ENCODE peak calls at places on chromosomes 12 and 14, in nine cellular contexts. One of them, this sample, is unnamed.

GRCh38 chr12:56979628-56980027 is 22.2 kb upstream of the RDH16 start:
- DNase-seq in Panc1: no peak
- DNase-seq in GM12878: no peak
- DNase-seq in K562: peak
- DNase-seq in HL-60: no peak
- DNase-seq in SK-N-SH: no peak
- DNase-seq in HCT116: no peak
- DNase-seq in HepG2: no peak
- DNase-seq in GM23338: no peak
- DNase-seq in this sample: no peak

GRCh38 chr12:105092336-105092735 is 8.1 kb upstream of the ALDH1L2 start:
- DNase-seq in Panc1: no peak
- DNase-seq in GM12878: no peak
- DNase-seq in K562: no peak
- DNase-seq in HL-60: no peak
- DNase-seq in SK-N-SH: no peak
- DNase-seq in HCT116: no peak
- DNase-seq in HepG2: no peak
- DNase-seq in GM23338: peak
- DNase-seq in this sample: no peak

GRCh38 chr14:69270795-69271708 is 11.1 kb downstream of the GALNT16 start:
- DNase-seq in Panc1: no peak
- DNase-seq in GM12878: no peak
- DNase-seq in K562: no peak
- DNase-seq in HL-60: no peak
- DNase-seq in SK-N-SH: no peak
- DNase-seq in HCT116: no peak
- DNase-seq in HepG2: no peak
- DNase-seq in GM23338: no peak
- DNase-seq in this sample: no peak

GRCh38 chr12:120100630-120101029 is 15.9 kb downstream of the RAB35 start:
- DNase-seq in Panc1: no peak
- DNase-seq in GM12878: no peak
- DNase-seq in K562: no peak
- DNase-seq in HL-60: no peak
- DNase-seq in SK-N-SH: peak
- DNase-seq in HCT116: no peak
- DNase-seq in HepG2: no peak
- DNase-seq in GM23338: no peak
- DNase-seq in this sample: no peak

GRCh38 chr14:105091335-105092123 is 26.3 kb upstream of the GPR132 start:
- DNase-seq in Panc1: no peak
- DNase-seq in GM12878: no peak
- DNase-seq in K562: no peak
- DNase-seq in HL-60: no peak
- DNase-seq in SK-N-SH: no peak
- DNase-seq in HCT116: peak
- DNase-seq in HepG2: peak
- DNase-seq in GM23338: no peak
- DNase-seq in this sample: peak

GRCh38 chr14:105085766-105086165 is 20.5 kb upstream of the GPR132 start:
- DNase-seq in Panc1: no peak
- DNase-seq in GM12878: no peak
- DNase-seq in K562: no peak
- DNase-seq in HL-60: no peak
- DNase-seq in SK-N-SH: peak
- DNase-seq in HCT116: no peak
- DNase-seq in HepG2: no peak
- DNase-seq in GM23338: no peak
- DNase-seq in this sample: no peak

GRCh38 chr12:18658829-18659228 is 79.0 kb downstream of the PLCZ1 start:
- DNase-seq in Panc1: no peak
- DNase-seq in GM12878: no peak
- DNase-seq in K562: no peak
- DNase-seq in HL-60: no peak
- DNase-seq in SK-N-SH: no peak
- DNase-seq in HCT116: no peak
- DNase-seq in HepG2: no peak
- DNase-seq in GM23338: no peak
- DNase-seq in this sample: no peak

GRCh38 chr12:118603610-118604361 is 227.4 kb downstream of the SUDS3 start:
- DNase-seq in Panc1: no peak
- DNase-seq in GM12878: no peak
- DNase-seq in K562: no peak
- DNase-seq in HL-60: no peak
- DNase-seq in SK-N-SH: no peak
- DNase-seq in HCT116: no peak
- DNase-seq in HepG2: peak
- DNase-seq in GM23338: no peak
- DNase-seq in this sample: no peak

GRCh38 chr12:47509398-47509851 is 196.4 kb downstream of the RPAP3 start:
- DNase-seq in Panc1: no peak
- DNase-seq in GM12878: no peak
- DNase-seq in K562: no peak
- DNase-seq in HL-60: no peak
- DNase-seq in SK-N-SH: no peak
- DNase-seq in HCT116: no peak
- DNase-seq in HepG2: no peak
- DNase-seq in GM23338: no peak
- DNase-seq in this sample: peak

GRCh38 chr12:102343361-102344121 is 136.8 kb downstream of the IGF1 start:
- DNase-seq in Panc1: no peak
- DNase-seq in GM12878: no peak
- DNase-seq in K562: peak
- DNase-seq in HL-60: no peak
- DNase-seq in SK-N-SH: no peak
- DNase-seq in HCT116: no peak
- DNase-seq in HepG2: peak
- DNase-seq in GM23338: no peak
- DNase-seq in this sample: peak

GRCh38 chr12:48031135-48031960 is 27.1 kb upstream of the COL2A1 start:
- DNase-seq in Panc1: no peak
- DNase-seq in GM12878: no peak
- DNase-seq in K562: no peak
- DNase-seq in HL-60: no peak
- DNase-seq in SK-N-SH: no peak
- DNase-seq in HCT116: no peak
- DNase-seq in HepG2: no peak
- DNase-seq in GM23338: peak
- DNase-seq in this sample: no peak

DNA sequence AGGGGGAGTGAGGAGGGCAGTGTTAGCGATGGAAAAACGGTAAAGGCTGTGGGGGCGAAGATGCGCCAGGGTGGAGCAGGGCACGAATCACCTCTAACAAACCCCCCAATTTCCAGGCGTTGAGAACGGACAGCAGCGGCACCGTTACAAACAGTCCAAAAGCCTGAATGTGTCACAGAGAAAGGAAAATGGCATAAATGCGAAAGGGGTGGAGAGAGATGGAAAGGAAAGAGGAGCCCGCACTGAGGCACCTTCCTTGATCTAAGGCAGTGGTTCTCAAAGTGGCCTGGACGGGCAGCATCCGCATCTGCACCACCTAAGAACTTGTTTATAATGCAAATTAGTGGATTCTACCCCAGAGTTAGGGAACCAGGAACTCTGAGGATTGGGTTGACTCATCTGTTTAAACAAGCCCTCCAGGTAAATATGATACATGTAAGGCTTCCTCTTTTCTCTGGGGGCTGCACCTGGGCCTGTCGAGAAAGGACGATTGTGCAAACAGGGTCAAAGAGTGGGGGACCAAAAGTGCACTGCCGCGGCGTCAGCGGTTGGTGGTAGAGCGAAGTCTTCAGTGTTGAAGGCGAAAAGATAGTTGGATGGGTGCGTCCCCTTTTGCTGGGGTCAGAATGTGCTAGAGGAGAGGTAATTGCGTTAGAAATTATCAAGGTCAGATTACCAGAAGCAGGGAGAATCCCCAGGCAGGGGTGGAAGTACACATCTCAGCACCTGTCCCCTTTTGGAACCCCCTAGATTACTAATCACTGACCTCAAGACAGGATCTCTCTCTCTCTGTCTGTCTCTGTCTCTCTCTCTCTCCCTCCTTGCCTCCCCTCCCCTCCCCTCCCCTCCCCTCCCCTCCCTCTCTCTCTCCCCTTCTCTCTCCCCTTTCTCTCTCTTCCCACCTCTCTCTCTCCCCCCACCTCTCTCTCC is 1.3 kb upstream of the KCNH5 start:
- DNase-seq in Panc1: no peak
- DNase-seq in GM12878: no peak
- DNase-seq in K562: no peak
- DNase-seq in HL-60: no peak
- DNase-seq in SK-N-SH: peak
- DNase-seq in HCT116: no peak
- DNase-seq in HepG2: peak
- DNase-seq in GM23338: peak
- DNase-seq in this sample: no peak
- TF ChIP-seq REST in Panc1: no peak
- TF ChIP-seq REST in GM12878: no peak
- TF ChIP-seq REST in K562: no peak
- TF ChIP-seq REST in HL-60: no peak
- TF ChIP-seq REST in SK-N-SH: no peak
- TF ChIP-seq REST in HCT116: no peak
- TF ChIP-seq REST in HepG2: no peak
- TF ChIP-seq REST in GM23338: no peak
- TF ChIP-seq REST in this sample: no peak

GRCh38 chr14:90775441-90775840 is 40.8 kb downstream of the TTC7B start:
- DNase-seq in Panc1: no peak
- DNase-seq in GM12878: no peak
- DNase-seq in K562: no peak
- DNase-seq in HL-60: no peak
- DNase-seq in SK-N-SH: no peak
- DNase-seq in HCT116: no peak
- DNase-seq in HepG2: no peak
- DNase-seq in GM23338: no peak
- DNase-seq in this sample: no peak
- TF ChIP-seq REST in Panc1: no peak
- TF ChIP-seq REST in GM12878: no peak
- TF ChIP-seq REST in K562: no peak
- TF ChIP-seq REST in HL-60: no peak
- TF ChIP-seq REST in SK-N-SH: no peak
- TF ChIP-seq REST in HCT116: no peak
- TF ChIP-seq REST in HepG2: no peak
- TF ChIP-seq REST in GM23338: no peak
- TF ChIP-seq REST in this sample: no peak

GRCh38 chr12:12714276-12715001 is 2.7 kb upstream of the CDKN1B start:
- DNase-seq in Panc1: no peak
- DNase-seq in GM12878: no peak
- DNase-seq in K562: peak
- DNase-seq in HL-60: no peak
- DNase-seq in SK-N-SH: no peak
- DNase-seq in HCT116: no peak
- DNase-seq in HepG2: no peak
- DNase-seq in GM23338: peak
- DNase-seq in this sample: no peak

GRCh38 chr12:12716151-12716844 is 870 bp upstream of the CDKN1B start:
- DNase-seq in Panc1: no peak
- DNase-seq in GM12878: no peak
- DNase-seq in K562: no peak
- DNase-seq in HL-60: no peak
- DNase-seq in SK-N-SH: no peak
- DNase-seq in HCT116: no peak
- DNase-seq in HepG2: peak
- DNase-seq in GM23338: peak
- DNase-seq in this sample: peak

GRCh38 chr12:12715128-12715458 is 2.1 kb upstream of the CDKN1B start:
- DNase-seq in Panc1: no peak
- DNase-seq in GM12878: no peak
- DNase-seq in K562: no peak
- DNase-seq in HL-60: no peak
- DNase-seq in SK-N-SH: no peak
- DNase-seq in HCT116: no peak
- DNase-seq in HepG2: no peak
- DNase-seq in GM23338: no peak
- DNase-seq in this sample: no peak

GRCh38 chr12:12716845-12717585 is at the start of gene CDKN1B:
- DNase-seq in Panc1: no peak
- DNase-seq in GM12878: peak
- DNase-seq in K562: peak
- DNase-seq in HL-60: peak
- DNase-seq in SK-N-SH: peak
- DNase-seq in HCT116: peak
- DNase-seq in HepG2: peak
- DNase-seq in GM23338: peak
- DNase-seq in this sample: peak

DNA sequence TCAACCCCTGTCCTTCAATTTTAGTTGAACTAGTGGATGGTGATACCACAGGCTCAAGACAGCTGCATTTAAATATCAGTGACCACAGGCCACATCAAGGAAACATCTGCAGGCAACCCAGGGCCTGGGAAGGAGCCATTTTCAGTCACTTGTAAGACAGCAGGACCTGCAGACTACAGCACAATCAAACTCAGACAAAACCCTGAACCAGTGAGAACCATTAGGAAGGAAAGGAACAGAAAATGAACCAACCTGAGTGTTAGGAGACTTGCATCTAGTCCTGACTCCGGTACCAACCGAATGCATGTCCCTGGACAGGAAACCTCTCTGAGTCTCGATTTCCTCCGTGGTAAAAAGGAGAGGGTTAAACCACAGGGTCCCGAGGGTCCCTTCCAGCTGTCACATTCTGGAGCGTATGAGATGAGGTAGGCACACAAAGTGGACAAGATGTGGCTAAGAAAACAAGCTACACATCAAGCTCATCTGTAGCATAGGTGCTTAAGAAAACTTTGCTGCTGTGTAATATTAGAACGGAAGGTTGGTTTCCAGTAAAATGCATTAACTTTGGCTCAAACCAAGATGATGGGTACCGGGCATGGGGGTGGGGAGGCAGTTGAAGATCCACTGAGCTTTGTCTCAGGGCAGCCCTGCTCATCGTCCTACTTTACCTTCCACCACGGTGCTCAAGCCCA is 1.6 kb upstream of the CDKN1B start:
- DNase-seq in Panc1: no peak
- DNase-seq in GM12878: no peak
- DNase-seq in K562: peak
- DNase-seq in HL-60: no peak
- DNase-seq in SK-N-SH: no peak
- DNase-seq in HCT116: no peak
- DNase-seq in HepG2: no peak
- DNase-seq in GM23338: no peak
- DNase-seq in this sample: no peak
- TF ChIP-seq REST in Panc1: no peak
- TF ChIP-seq REST in GM12878: no peak
- TF ChIP-seq REST in K562: no peak
- TF ChIP-seq REST in HL-60: no peak
- TF ChIP-seq REST in SK-N-SH: no peak
- TF ChIP-seq REST in HCT116: no peak
- TF ChIP-seq REST in HepG2: no peak
- TF ChIP-seq REST in GM23338: no peak
- TF ChIP-seq REST in this sample: no peak

DNA sequence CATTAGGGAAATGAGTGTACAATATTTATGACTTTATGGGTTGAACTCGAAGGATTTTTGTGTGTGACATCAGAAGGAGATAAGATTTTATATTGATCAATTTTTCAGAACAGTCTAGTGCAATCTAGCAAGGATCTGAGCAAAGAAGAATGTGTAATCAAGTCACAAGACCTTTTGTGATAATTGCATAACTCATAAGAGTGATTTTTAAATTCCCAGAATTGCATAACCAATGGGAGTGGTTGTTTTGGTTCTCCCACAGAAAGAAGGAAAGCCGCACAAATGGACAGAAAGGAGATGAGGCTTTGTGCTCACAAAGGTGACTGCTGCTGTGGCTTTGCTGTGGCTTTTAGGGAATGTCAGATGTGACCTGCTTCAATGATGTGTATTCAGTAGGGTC is 441.7 kb upstream of the FLRT2 start:
- DNase-seq in Panc1: no peak
- DNase-seq in GM12878: no peak
- DNase-seq in K562: no peak
- DNase-seq in HL-60: no peak
- DNase-seq in SK-N-SH: no peak
- DNase-seq in HCT116: no peak
- DNase-seq in HepG2: no peak
- DNase-seq in GM23338: no peak
- DNase-seq in this sample: no peak
- TF ChIP-seq REST in Panc1: no peak
- TF ChIP-seq REST in GM12878: no peak
- TF ChIP-seq REST in K562: no peak
- TF ChIP-seq REST in HL-60: no peak
- TF ChIP-seq REST in SK-N-SH: no peak
- TF ChIP-seq REST in HCT116: no peak
- TF ChIP-seq REST in HepG2: no peak
- TF ChIP-seq REST in GM23338: no peak
- TF ChIP-seq REST in this sample: no peak